ENCODE peak calls at places on chromosome 3, in six cellular contexts. M, F, H, T, G and O are unnamed samples.

GRCh38 chr3:78848392-78849288 is 919.2 kb downstream of the ROBO1 start:
- DNase-seq in M (no peak), F (no peak), H (no peak), T (no peak), G (no peak), O (no peak)

GRCh38 chr3:194971009-194971408 is 285.3 kb downstream of the FAM43A start:
- DNase-seq in M (no peak), F (no peak), H (no peak), T (no peak), G (no peak), O (no peak)

GRCh38 chr3:16455001-16455400 is 58.5 kb downstream of the RFTN1 start:
- DNase-seq in M (no peak), F (no peak), H (no peak), T (no peak), G (no peak), O (no peak)

GRCh38 chr3:145906755-145907154 is 254.2 kb downstream of the PLOD2 start:
- DNase-seq in M (no peak), F (no peak), H (peak; percentile 30), T (no peak), G (no peak), O (no peak)

GRCh38 chr3:50267280-50267913 is 1.6 kb upstream of the SEMA3B start:
- DNase-seq in M (no peak), F (no peak), H (no peak), T (no peak), G (peak; percentile 88), O (no peak)

GRCh38 chr3:31813197-31813596 is 167.9 kb downstream of the OSBPL10 start:
- DNase-seq in M (no peak), F (no peak), H (no peak), T (no peak), G (no peak), O (no peak)

GRCh38 chr3:195203631-195204030 is 67.3 kb downstream of the XXYLT1 start:
- DNase-seq in M (no peak), F (no peak), H (no peak), T (no peak), G (no peak), O (no peak)

GRCh38 chr3:50676031-50676705 is 1.4 kb downstream of the DOCK3 start:
- DNase-seq in M (no peak), F (no peak), H (no peak), T (no peak), G (no peak), O (no peak)

GRCh38 chr3:187669675-187670504 is at the start of gene SST:
- DNase-seq in M (peak; percentile 73), F (peak; percentile 14), H (no peak), T (no peak), G (no peak), O (peak; percentile 82)

GRCh38 chr3:71587958-71588357 is 4.4 kb upstream of the FOXP1 start:
- DNase-seq in M (no peak), F (no peak), H (no peak), T (no peak), G (no peak), O (no peak)

GRCh38 chr3:71063768-71064287 is 519.7 kb downstream of the FOXP1 start:
- DNase-seq in M (no peak), F (no peak), H (no peak), T (no peak), G (peak; percentile 72), O (peak; percentile 33)

GRCh38 chr3:126414406-126414805 is 19.7 kb downstream of the CFAP100 start:
- DNase-seq in M (no peak), F (no peak), H (no peak), T (no peak), G (peak; percentile 60), O (no peak)

GRCh38 chr3:143693506-143693905 is 154.8 kb downstream of the SLC9A9 start:
- DNase-seq in M (no peak), F (no peak), H (no peak), T (no peak), G (no peak), O (no peak)

GRCh38 chr3:193544289-193544688 is 10.4 kb downstream of the ATP13A4 start:
- DNase-seq in M (no peak), F (no peak), H (no peak), T (no peak), G (no peak), O (no peak)

GRCh38 chr3:197586181-197586580 is 30.4 kb upstream of the BDH1 start:
- DNase-seq in M (no peak), F (no peak), H (no peak), T (no peak), G (no peak), O (no peak)

GRCh38 chr3:21752749-21753347 is 1.8 kb upstream of the ZNF385D start:
- DNase-seq in M (no peak), F (peak; percentile 20), H (peak; percentile 54), T (no peak), G (no peak), O (no peak)

GRCh38 chr3:43644443-43644842 is 22.6 kb upstream of the ANO10 start:
- DNase-seq in M (no peak), F (no peak), H (no peak), T (no peak), G (no peak), O (no peak)

GRCh38 chr3:126964950-126965349 is 18.0 kb upstream of the PLXNA1 start:
- DNase-seq in M (no peak), F (no peak), H (no peak), T (no peak), G (no peak), O (no peak)